ENCODE peak calls at places on chromosomes 7 and 10, in ten cellular contexts. S, F, U, T, C, H, Y, L, A and N are unnamed samples.

GRCh38 chr10:79488303-79488702 is 24.0 kb upstream of the EIF5AL1 start:
- DNase-seq in A (no peak), L (no peak), T (peak; percentile 87), H (peak; percentile 92), F (no peak), C (no peak), Y (peak; percentile 75), U (peak; percentile 23), S (peak; percentile 87), N (no peak)

GRCh38 chr7:157513682-157514081 is 176.9 kb downstream of the DNAJB6 start:
- DNase-seq in A (peak; percentile 30), C (no peak), T (no peak), F (no peak), U (no peak), L (no peak), Y (no peak), S (no peak), H (no peak), N (no peak)

GRCh38 chr10:82762641-82763040 is 887.6 kb downstream of the NRG3 start:
- DNase-seq in A (no peak), C (no peak), Y (no peak), H (no peak), T (no peak), F (no peak), U (no peak), S (no peak), L (no peak), N (no peak)

GRCh38 chr10:99913831-99914235 is 95.9 kb downstream of the DNMBP start:
- DNase-seq in L (no peak), T (no peak), F (no peak), H (no peak), S (no peak), Y (no peak), U (peak; percentile 54), C (no peak), A (no peak), N (no peak)

GRCh38 chr10:62230344-62231138 is 38.1 kb downstream of the RTKN2 start:
- DNase-seq in S (peak; percentile 49), F (peak; percentile 6), H (peak; percentile 22), C (no peak), T (no peak), Y (no peak), L (no peak), U (no peak), A (peak; percentile 77), N (no peak)

GRCh38 chr10:119535310-119535709 is 7.2 kb downstream of the RGS10 start:
- DNase-seq in A (no peak), Y (no peak), T (no peak), U (no peak), S (peak; percentile 54), F (no peak), L (no peak), C (no peak), H (peak; percentile 78), N (no peak)

GRCh38 chr10:79429751-79430150 is 15.7 kb downstream of the ZCCHC24 start:
- DNase-seq in C (no peak), L (no peak), F (no peak), T (no peak), U (no peak), A (no peak), S (no peak), H (no peak), Y (no peak), N (no peak)

GRCh38 chr7:77765906-77766800 is 32.1 kb downstream of the TMEM60 start:
- DNase-seq in A (no peak), C (no peak), T (no peak), U (no peak), S (peak; percentile 7), Y (no peak), H (peak; percentile 54), F (no peak), L (no peak), N (no peak)

GRCh38 chr7:132569884-132570614 is 6.2 kb downstream of the PLXNA4 start:
- DNase-seq in F (no peak), A (no peak), T (no peak), S (no peak), Y (no peak), H (no peak), L (no peak), C (no peak), U (no peak), N (no peak)

GRCh38 chr7:142871260-142872105 is 14.1 kb downstream of the TRPV6 start:
- DNase-seq in A (no peak), F (no peak), T (no peak), C (no peak), L (no peak), U (no peak), H (no peak), Y (no peak), S (no peak), N (no peak)

GRCh38 chr7:65975814-65976445 is 6.1 kb downstream of the GUSB start:
- DNase-seq in A (no peak), Y (no peak), H (no peak), F (no peak), C (no peak), U (no peak), T (no peak), S (no peak), L (no peak), N (no peak)

GRCh38 chr7:30159698-30160143 is 24.9 kb downstream of the MTURN start:
- DNase-seq in C (no peak), L (no peak), T (no peak), A (peak; percentile 32), Y (no peak), F (no peak), H (peak; percentile 45), S (peak; percentile 32), U (no peak), N (peak; percentile 66)

GRCh38 chr10:75553550-75553949 is 122.1 kb downstream of the LRMDA start:
- DNase-seq in Y (no peak), F (no peak), U (no peak), H (no peak), A (no peak), S (no peak), L (no peak), T (no peak), C (no peak), N (no peak)

GRCh38 chr10:24721254-24722106 is 2.2 kb downstream of the ARHGAP21 start:
- DNase-seq in C (no peak), S (no peak), L (no peak), T (peak; percentile 75), H (peak; percentile 12), Y (no peak), A (no peak), F (no peak), U (peak; percentile 33), N (no peak)

GRCh38 chr7:23418046-23418445 is 52.2 kb downstream of the IGF2BP3 start:
- DNase-seq in F (no peak), H (peak; percentile 66), S (peak; percentile 14), T (no peak), C (no peak), U (no peak), L (no peak), Y (peak; percentile 18), A (peak; percentile 22), N (no peak)

GRCh38 chr7:78073470-78074382 is 275.2 kb downstream of the PHTF2 start:
- DNase-seq in U (no peak), L (no peak), Y (no peak), S (no peak), H (no peak), C (no peak), F (no peak), T (no peak), A (no peak), N (no peak)

GRCh38 chr10:51092402-51092801 is 18.1 kb downstream of the PRKG1 start:
- DNase-seq in F (no peak), Y (no peak), S (peak; percentile 31), U (peak; percentile 87), L (no peak), H (peak; percentile 67), T (peak; percentile 78), C (no peak), A (no peak), N (no peak)

GRCh38 chr10:239109-239508 is 103.9 kb downstream of the ZMYND11 start:
- DNase-seq in Y (no peak), C (no peak), A (no peak), L (no peak), H (peak; percentile 29), U (no peak), S (no peak), F (no peak), T (no peak), N (no peak)

GRCh38 chr10:5079306-5079830 is 14.8 kb upstream of the AKR1C3 start:
- DNase-seq in A (no peak), C (no peak), L (no peak), Y (no peak), H (no peak), U (no peak), S (no peak), T (no peak), F (no peak), N (no peak)

GRCh38 chr7:116708248-116708647 is 36.3 kb downstream of the MET start:
- DNase-seq in A (no peak), S (no peak), L (no peak), U (no peak), F (no peak), H (no peak), T (no peak), C (no peak), Y (no peak), N (no peak)

GRCh38 chr7:138551102-138551501 is 91.0 kb downstream of the TRIM24 start:
- DNase-seq in F (no peak), S (no peak), H (no peak), A (no peak), L (no peak), C (no peak), U (no peak), Y (no peak), T (no peak), N (no peak)

GRCh38 chr7:85185355-85186082 is 1.3 kb downstream of the SEMA3D start:
- DNase-seq in F (no peak), A (no peak), H (peak; percentile 61), L (no peak), S (peak; percentile 82), Y (no peak), T (peak; percentile 82), C (no peak), U (peak; percentile 67), N (no peak)

GRCh38 chr7:30750574-30751256 is 1.2 kb upstream of the INMT start:
- DNase-seq in L (no peak), F (no peak), Y (peak; percentile 73), H (peak; percentile 92), A (no peak), T (peak; percentile 92), C (no peak), U (no peak), S (peak; percentile 72), N (no peak)

GRCh38 chr7:1065263-1066260 is 21.2 kb downstream of the GPR146 start:
- DNase-seq in L (peak; percentile 77), Y (no peak), F (peak; percentile 79), U (peak; percentile 91), H (peak; percentile 58), C (peak; percentile 84), A (peak; percentile 83), S (peak; percentile 50), T (peak; percentile 85), N (peak; percentile 89)

GRCh38 chr7:6709808-6710207 is 3.1 kb upstream of the ZNF12 start:
- DNase-seq in S (no peak), A (no peak), U (no peak), F (no peak), L (no peak), Y (no peak), C (no peak), T (no peak), H (no peak), N (peak; percentile 18)

GRCh38 chr10:42985436-42986316 is 91.2 kb upstream of the RET start:
- DNase-seq in L (no peak), T (peak; percentile 57), Y (no peak), H (no peak), F (no peak), C (no peak), A (no peak), S (no peak), U (no peak), N (no peak)

GRCh38 chr10:94112321-94112720 is 118.6 kb downstream of the PLCE1 start:
- DNase-seq in U (no peak), S (no peak), L (no peak), H (no peak), C (no peak), F (no peak), T (no peak), Y (no peak), A (no peak), N (no peak)

GRCh38 chr7:69674701-69675182 is 76.5 kb downstream of the AUTS2 start:
- DNase-seq in A (no peak), C (no peak), S (no peak), H (no peak), T (no peak), U (no peak), L (no peak), Y (no peak), F (no peak), N (no peak)